ENCODE peak calls at places on chromosome 21, in six cellular contexts. M is MV-4-11, K is DND-41, I is iPS DF 6.9, T is cardiac fibroblast, V is SK-N-DZ. E is an unnamed sample.

GRCh38 chr21:38439336-38439900 is 58.9 kb downstream of the ERG start:
- DNase-seq in M (no peak), K (no peak), I (no peak), T (peak), V (no peak), E (no peak)

GRCh38 chr21:41895643-41896493 is 16.7 kb upstream of the PRDM15 start:
- DNase-seq in M (peak), K (no peak), I (no peak), T (no peak), V (no peak), E (peak)

GRCh38 chr21:42614391-42614790 is 39.0 kb upstream of the PDE9A start:
- DNase-seq in M (no peak), K (peak), I (no peak), T (no peak), V (no peak), E (peak)

GRCh38 chr21:26686278-26686677 is 113.2 kb upstream of the CYYR1 start:
- DNase-seq in M (peak), K (peak), I (peak), T (peak), V (peak), E (peak)

GRCh38 chr21:27366846-27367245 is 400.0 kb upstream of the ADAMTS5 start:
- DNase-seq in M (no peak), K (no peak), I (no peak), T (no peak), V (no peak), E (no peak)

GRCh38 chr21:25813917-25814316 is 79.1 kb downstream of the GABPA start:
- DNase-seq in M (no peak), K (no peak), I (no peak), T (no peak), V (no peak), E (no peak)

GRCh38 chr21:45004481-45005263 is 64.8 kb downstream of the SLX9 start:
- DNase-seq in M (no peak), K (no peak), I (no peak), T (no peak), V (no peak), E (peak)

GRCh38 chr21:16891821-16892220 is 621.0 kb upstream of the CXADR start:
- DNase-seq in M (no peak), K (no peak), I (no peak), T (peak), V (no peak), E (no peak)

GRCh38 chr21:43188712-43189151 is 19.9 kb downstream of the CRYAA start:
- DNase-seq in M (peak), K (no peak), I (no peak), T (no peak), V (no peak), E (no peak)

GRCh38 chr21:29077651-29078090 is 4.2 kb upstream of the CCT8 start:
- DNase-seq in M (peak), K (no peak), I (no peak), T (peak), V (no peak), E (no peak)

GRCh38 chr21:45846373-45847160 is 135.0 kb upstream of the COL6A1 start:
- DNase-seq in M (no peak), K (no peak), I (no peak), T (peak), V (no peak), E (no peak)

GRCh38 chr21:45908536-45909237 is 72.9 kb upstream of the COL6A1 start:
- DNase-seq in M (no peak), K (no peak), I (no peak), T (no peak), V (no peak), E (no peak)

GRCh38 chr21:46067505-46068201 is 30.3 kb upstream of the COL6A2 start:
- DNase-seq in M (no peak), K (no peak), I (no peak), T (no peak), V (no peak), E (no peak)

GRCh38 chr21:27371688-27372331 is 404.9 kb upstream of the ADAMTS5 start:
- DNase-seq in M (no peak), K (no peak), I (no peak), T (peak), V (no peak), E (no peak)

GRCh38 chr21:43827015-43827611 is 37.7 kb downstream of the RRP1 start:
- DNase-seq in M (peak), K (no peak), I (no peak), T (peak), V (no peak), E (no peak)

E was measured in Jurkat, Clone E6-1.